ENCODE peak calls at places on chromosomes 4 and X, in six cellular contexts. X, M, B, R, V and P are unnamed samples.

GRCh38 chrX:18899796-18900380 is 84.0 kb downstream of the PHKA2 start:
- DNase-seq in X (peak; percentile 24), M (no peak), B (peak; percentile 0), R (no peak), V (peak; percentile 58), P (no peak)

GRCh38 chrX:1528186-1528883 is 8.7 kb downstream of the P2RY8 start:
- DNase-seq in X (no peak), M (no peak), B (no peak), R (no peak), V (no peak), P (no peak)

GRCh38 chr4:59598233-59598618 is 1601.9 kb upstream of the ADGRL3 start:
- DNase-seq in X (peak; percentile 11), M (no peak), B (no peak), R (no peak), V (no peak), P (no peak)

GRCh38 chr4:23023666-23024065 is 330.9 kb downstream of the GBA3 start:
- DNase-seq in X (no peak), M (no peak), B (no peak), R (no peak), V (no peak), P (no peak)

GRCh38 chr4:120691106-120691505 is 231.4 kb downstream of the PRDM5 start:
- DNase-seq in X (peak; percentile 40), M (no peak), B (no peak), R (no peak), V (no peak), P (no peak)

GRCh38 chr4:134666640-134667039 is 465.1 kb upstream of the PABPC4L start:
- DNase-seq in X (no peak), M (no peak), B (no peak), R (no peak), V (no peak), P (no peak)

GRCh38 chrX:15930585-15930984 is 76.0 kb upstream of the AP1S2 start:
- DNase-seq in X (peak; percentile 54), M (no peak), B (no peak), R (peak; percentile 40), V (peak; percentile 45), P (no peak)

GRCh38 chrX:4932790-4933189 is 1219.3 kb upstream of the PRKX start:
- DNase-seq in X (peak; percentile 3), M (peak; percentile 61), B (no peak), R (peak; percentile 14), V (peak; percentile 4), P (no peak)

GRCh38 chrX:154729439-154729838 is 21.4 kb downstream of the GAB3 start:
- DNase-seq in X (no peak), M (no peak), B (no peak), R (no peak), V (no peak), P (no peak)